ENCODE peak calls at places on chromosome 20, in four cellular contexts. K is cardiac muscle cell, V is lower leg skin, T is fibroblast of mammary gland. S is an unnamed sample.

GRCh38 chr20:59629141-59630045 is 25.1 kb downstream of the PHACTR3 start:
- DNase-seq in K (no peak), V (no peak), T (no peak), S (no peak)

GRCh38 chr20:59988141-59988540 is 29.9 kb downstream of the CDH26 start:
- DNase-seq in K (no peak), V (no peak), T (peak; percentile 18), S (no peak)

GRCh38 chr20:5808901-5809300 is 58.7 kb downstream of the SHLD1 start:
- DNase-seq in K (no peak), V (no peak), T (no peak), S (no peak)

GRCh38 chr20:19212524-19213502 is at the start of gene SLC24A3:
- DNase-seq in K (peak; percentile 35), V (peak; percentile 57), T (peak; percentile 8), S (peak; percentile 69)

GRCh38 chr20:5127204-5127858 is 523 bp downstream of the CDS2 start:
- DNase-seq in K (peak; percentile 41), V (peak; percentile 41), T (peak; percentile 55), S (peak; percentile 34)

GRCh38 chr20:48717095-48717958 is 110.5 kb downstream of the PREX1 start:
- DNase-seq in K (no peak), V (no peak), T (no peak), S (peak; percentile 54)

GRCh38 chr20:62635232-62635631 is 7.1 kb upstream of the SLCO4A1 start:
- DNase-seq in K (no peak), V (no peak), T (no peak), S (no peak)

GRCh38 chr20:52494244-52494643 is 302.7 kb upstream of the ZFP64 start:
- DNase-seq in K (peak; percentile 87), V (no peak), T (peak; percentile 87), S (no peak)

GRCh38 chr20:62937353-62938104 is 418 bp upstream of the GID8 start:
- DNase-seq in K (peak; percentile 97), V (peak; percentile 95), T (peak; percentile 95), S (peak; percentile 83)

GRCh38 chr20:59588236-59588855 is 16.0 kb upstream of the PHACTR3 start:
- DNase-seq in K (no peak), V (no peak), T (no peak), S (no peak)

GRCh38 chr20:38112943-38113294 is 52.2 kb downstream of the TGM2 start:
- DNase-seq in K (no peak), V (no peak), T (no peak), S (no peak)

GRCh38 chr20:5770987-5771318 is 20.8 kb downstream of the SHLD1 start:
- DNase-seq in K (no peak), V (no peak), T (no peak), S (no peak)

GRCh38 chr20:47761478-47762047 is 23.7 kb downstream of the SULF2 start:
- DNase-seq in K (no peak), V (no peak), T (no peak), S (no peak)

GRCh38 chr20:1965520-1966278 is 28.2 kb downstream of the PDYN start:
- DNase-seq in K (peak; percentile 76), V (peak; percentile 58), T (peak; percentile 63), S (peak; percentile 77)

GRCh38 chr20:53328956-53329355 is 264.7 kb downstream of the ZNF217 start:
- DNase-seq in K (no peak), V (no peak), T (no peak), S (no peak)

GRCh38 chr20:6104493-6105188 is 18.2 kb downstream of the FERMT1 start:
- DNase-seq in K (peak; percentile 56), V (no peak), T (peak; percentile 93), S (no peak)

GRCh38 chr20:54063998-54064676 is 6.3 kb downstream of the BCAS1 start:
- DNase-seq in K (no peak), V (no peak), T (no peak), S (no peak)

GRCh38 chr20:25526446-25526845 is 58.9 kb downstream of the NINL start:
- DNase-seq in K (no peak), V (no peak), T (no peak), S (no peak)

GRCh38 chr20:15560936-15561531 is 1012.2 kb downstream of the KIF16B start:
- DNase-seq in K (no peak), V (no peak), T (no peak), S (no peak)

GRCh38 chr20:44309763-44310663 is 989 bp downstream of the FITM2 start:
- DNase-seq in K (peak; percentile 91), V (peak; percentile 25), T (peak; percentile 87), S (no peak)

GRCh38 chr20:43752561-43753301 is 25.9 kb upstream of the GTSF1L start:
- DNase-seq in K (peak; percentile 94), V (peak; percentile 24), T (peak; percentile 90), S (no peak)

GRCh38 chr20:21368791-21369190 is 28.5 kb downstream of the NKX2-4 start:
- DNase-seq in K (no peak), V (no peak), T (no peak), S (no peak)

GRCh38 chr20:21361266-21361665 is 36.1 kb downstream of the NKX2-4 start:
- DNase-seq in K (peak; percentile 35), V (no peak), T (peak; percentile 10), S (no peak)

GRCh38 chr20:21365771-21366170 is 31.6 kb downstream of the NKX2-4 start:
- DNase-seq in K (no peak), V (no peak), T (no peak), S (no peak)

GRCh38 chr20:21360686-21361085 is 36.6 kb downstream of the NKX2-4 start:
- DNase-seq in K (peak; percentile 24), V (no peak), T (peak; percentile 4), S (no peak)

DNA sequence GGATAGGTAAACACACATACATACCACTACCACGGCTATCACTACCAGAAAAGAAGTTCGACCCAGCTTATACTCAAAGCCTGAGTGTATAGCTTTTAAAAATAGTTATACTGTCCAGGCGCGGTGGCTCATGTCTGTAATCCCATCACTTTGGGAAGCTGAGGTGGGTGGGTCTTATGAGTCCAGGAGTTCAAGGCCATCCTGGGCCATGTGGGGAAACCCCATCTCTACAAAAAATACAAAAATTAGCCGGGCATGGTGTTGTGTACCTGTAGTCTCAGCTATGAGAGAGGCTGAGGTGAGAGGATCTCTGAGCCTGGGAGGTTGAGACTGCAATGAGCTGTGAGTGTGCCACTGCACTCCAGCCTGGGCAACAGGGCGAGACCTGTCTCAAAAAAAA is 32.9 kb downstream of the NKX2-4 start:
- DNase-seq in K (no peak), V (no peak), T (no peak), S (no peak)
- H3K4me3 ChIP-seq in K (no peak overlapping the region), V (no peak overlapping the region), T (no peak overlapping the region), S (no peak overlapping the region)

GRCh38 chr20:61253264-61253639 is 1.2 kb downstream of the CDH4 start:
- DNase-seq in K (peak; percentile 25), V (no peak), T (peak; percentile 42), S (peak; percentile 30)
- TF ChIP-seq CTCF in K (peak; percentile 25), V (no peak), T (no peak), S (no peak)

GRCh38 chr20:49823152-49823847 is 10.7 kb downstream of the SLC9A8 start:
- DNase-seq in K (no peak), V (no peak), T (no peak), S (no peak)
- H3K4me3 ChIP-seq in K (no peak overlapping the region), V (no peak overlapping the region), T (no peak overlapping the region), S (no peak overlapping the region)

DNA sequence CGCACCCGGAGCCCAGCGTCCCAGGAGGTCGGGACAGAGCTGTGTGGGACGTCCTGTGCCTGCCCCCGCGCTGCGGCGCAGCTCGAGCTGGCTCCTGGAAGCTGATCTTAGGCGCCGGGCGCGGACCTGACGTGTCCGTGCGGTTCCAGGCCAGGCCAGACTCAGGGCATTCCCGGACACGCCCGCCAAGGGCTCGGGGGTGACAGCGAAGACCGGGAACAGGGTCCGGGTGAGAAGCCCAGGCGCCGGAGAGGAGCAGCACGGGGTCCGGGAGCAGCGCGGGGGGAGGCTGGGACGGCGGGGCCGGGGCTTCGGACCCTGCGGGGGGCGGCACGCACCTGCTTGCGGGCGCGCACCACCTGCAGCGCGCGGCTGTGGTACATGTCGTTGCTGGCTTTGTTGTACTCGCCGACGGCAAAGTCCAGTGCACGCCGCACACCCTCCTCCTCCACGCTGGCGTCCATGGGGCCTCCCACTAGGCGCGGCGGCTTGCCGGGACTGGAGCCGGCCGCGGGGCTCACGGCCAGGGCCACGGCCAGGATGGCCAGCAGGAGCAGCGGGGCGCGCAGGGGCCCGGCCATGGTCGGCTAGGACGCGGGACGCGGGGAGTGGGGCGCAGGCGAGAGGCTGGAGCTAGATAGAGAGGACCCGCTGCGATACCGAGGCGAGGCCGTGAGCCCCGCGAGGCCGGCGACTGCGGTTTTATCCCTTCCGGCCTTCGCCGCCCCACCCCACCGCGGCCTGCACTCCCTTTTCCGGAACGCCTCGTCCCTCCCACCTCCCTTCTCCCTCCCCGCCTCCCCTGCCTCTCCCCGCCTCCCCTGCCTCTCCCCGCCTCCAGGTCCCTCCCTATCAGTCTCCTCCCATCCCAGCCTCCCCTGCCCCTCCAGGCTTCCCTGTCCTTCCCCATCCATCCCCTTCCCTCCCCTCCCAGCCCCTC is at the start of gene CST3:
- DNase-seq in K (peak; percentile 94), V (peak; percentile 90), T (peak; percentile 82), S (peak; percentile 35)
- TF ChIP-seq CTCF in K (no peak), V (no peak), T (no peak), S (no peak)

DNA sequence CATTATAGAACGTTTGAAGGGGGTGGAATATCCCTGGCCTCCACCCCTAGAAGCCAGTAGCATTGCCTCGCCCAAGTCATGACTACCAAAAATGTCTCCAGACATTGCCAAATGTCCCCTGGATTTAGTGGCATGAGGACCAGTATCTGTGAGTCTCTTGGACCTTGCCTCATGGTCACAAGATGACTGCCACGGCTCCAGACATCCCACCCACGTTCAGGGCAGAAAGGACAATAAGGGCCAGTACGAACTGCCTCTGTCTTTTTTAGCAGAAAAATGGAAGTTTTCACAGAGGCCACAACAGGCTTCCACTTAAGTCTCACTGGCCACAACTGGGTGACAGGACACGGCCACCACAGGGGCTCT is 5.4 kb downstream of the RBM38 start:
- DNase-seq in K (no peak), V (no peak), T (no peak), S (no peak)
- H3K4me3 ChIP-seq in K (no peak overlapping the region), V (no peak overlapping the region), T (no peak overlapping the region), S (no peak overlapping the region)

DNA sequence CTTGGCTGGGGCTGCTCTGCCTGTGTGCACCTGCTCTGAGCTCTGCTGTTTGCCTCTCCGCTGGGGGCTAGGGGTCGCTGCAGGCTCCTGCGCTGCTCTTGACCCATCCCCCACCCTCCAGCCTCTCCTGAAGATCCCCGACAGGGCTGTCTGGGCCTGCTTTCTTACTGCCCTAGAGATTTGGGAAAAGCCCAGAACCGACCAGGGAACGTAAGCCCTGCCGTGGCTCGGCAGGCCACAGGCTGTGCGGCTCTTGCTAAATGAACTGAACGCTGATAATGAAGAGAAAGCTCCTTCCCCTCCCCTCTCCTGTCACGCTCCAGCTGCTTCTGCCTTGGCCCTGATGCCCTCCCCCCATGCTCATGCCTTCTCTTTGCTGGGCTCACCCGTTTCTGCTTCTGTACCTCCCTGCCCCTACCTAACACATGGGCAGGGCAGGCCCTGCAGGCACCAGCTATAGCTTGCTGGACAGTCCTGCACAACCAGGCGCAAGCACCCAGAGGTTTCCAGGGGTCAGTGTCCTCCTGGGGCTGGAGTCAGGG is 32.0 kb upstream of the PCMTD2 start:
- DNase-seq in K (peak; percentile 37), V (no peak), T (peak; percentile 14), S (no peak)
- TF ChIP-seq CTCF in K (peak; percentile 40), V (no peak), T (no peak), S (peak; percentile 28)

S was measured in dorsolateral prefrontal cortex.